ENCODE peak calls at places on chromosomes 5 and 9, in four cellular contexts. V is NCI-H1092 treated with DMSO at 0.1 percent for 48 hours; W is EL; R is activated CD8-positive, alpha-beta memory T cell treated with anti-CD3 and anti-CD28 coated beads, Interleukin-2, amount 50 U/mL, for 48 hours. P is an unnamed sample.

GRCh38 chr9:122821278-122821952 is 7.0 kb downstream of the PDCL start:
- DNase-seq in V (no peak), W (no peak), R (no peak), P (no peak)

GRCh38 chr9:76092572-76092971 is 202.1 kb downstream of the PCSK5 start:
- DNase-seq in V (no peak), W (no peak), R (no peak), P (no peak)

GRCh38 chr5:54249210-54250028 is 61.0 kb downstream of the ARL15 start:
- DNase-seq in V (no peak), W (peak), R (peak), P (no peak)

GRCh38 chr5:179143446-179143845 is 83.3 kb downstream of the ZNF354C start:
- DNase-seq in V (no peak), W (peak), R (no peak), P (no peak)

GRCh38 chr9:138105561-138106505 is 228.3 kb downstream of the CACNA1B start:
- DNase-seq in V (no peak), W (no peak), R (peak), P (no peak)

GRCh38 chr9:2732492-2732891 is 15.2 kb downstream of the KCNV2 start:
- DNase-seq in V (no peak), W (no peak), R (no peak), P (no peak)

GRCh38 chr5:134371834-134372340 is 518 bp downstream of the UBE2B start:
- DNase-seq in V (peak), W (peak), R (peak), P (no peak)

GRCh38 chr9:134066546-134066922 is 1.3 kb downstream of the BRD3 start:
- DNase-seq in V (peak), W (peak), R (no peak), P (no peak)

GRCh38 chr5:1208743-1209551 is 7.6 kb downstream of the SLC6A19 start:
- DNase-seq in V (peak), W (peak), R (no peak), P (peak)

GRCh38 chr5:17187401-17187800 is 30.0 kb upstream of the BASP1 start:
- DNase-seq in V (no peak), W (peak), R (no peak), P (no peak)

GRCh38 chr5:22835630-22836029 is 17.5 kb downstream of the CDH12 start:
- DNase-seq in V (peak), W (no peak), R (no peak), P (no peak)

GRCh38 chr5:41509399-41510175 is 814 bp downstream of the PLCXD3 start:
- DNase-seq in V (no peak), W (no peak), R (no peak), P (no peak)

GRCh38 chr9:72042928-72043327 is 17.5 kb downstream of the C9orf57 start:
- DNase-seq in V (no peak), W (no peak), R (no peak), P (no peak)

GRCh38 chr9:108166509-108166908 is 676.9 kb upstream of the KLF4 start:
- DNase-seq in V (no peak), W (no peak), R (no peak), P (no peak)

GRCh38 chr9:106800691-106801090 is 62.3 kb upstream of the ZNF462 start:
- DNase-seq in V (no peak), W (peak), R (no peak), P (no peak)

GRCh38 chr9:81552571-81552970 is 136.8 kb downstream of the TLE1 start:
- DNase-seq in V (no peak), W (no peak), R (no peak), P (no peak)

GRCh38 chr5:42767491-42768105 is 11.0 kb downstream of the CCDC152 start:
- DNase-seq in V (peak), W (peak), R (no peak), P (no peak)

GRCh38 chr9:84857224-84857623 is 187.7 kb downstream of the NTRK2 start:
- DNase-seq in V (no peak), W (no peak), R (no peak), P (no peak)

GRCh38 chr9:34573599-34574325 is 15.8 kb downstream of the CNTFR start:
- DNase-seq in V (no peak), W (no peak), R (no peak), P (no peak)

GRCh38 chr9:105694848-105695581 is 674 bp downstream of the TMEM38B start:
- DNase-seq in V (peak), W (peak), R (peak), P (no peak)

GRCh38 chr9:114007991-114008666 is 70.0 kb downstream of the AMBP start:
- DNase-seq in V (no peak), W (no peak), R (peak), P (no peak)

GRCh38 chr9:129140397-129141065 is 29.3 kb downstream of the PTPA start:
- DNase-seq in V (peak), W (peak), R (peak), P (peak)

GRCh38 chr5:139811076-139811607 is 15.5 kb downstream of the PSD2 start:
- DNase-seq in V (no peak), W (no peak), R (no peak), P (no peak)

GRCh38 chr5:131771692-131772091 is 25.1 kb downstream of the FNIP1 start:
- DNase-seq in V (no peak), W (no peak), R (no peak), P (no peak)

GRCh38 chr5:173265433-173265832 is 30.4 kb upstream of the NKX2-5 start:
- DNase-seq in V (no peak), W (peak), R (no peak), P (no peak)

GRCh38 chr5:31854181-31854624 is 215.3 kb downstream of the PDZD2 start:
- DNase-seq in V (no peak), W (peak), R (no peak), P (no peak)